ENCODE peak calls at places on chromosomes 3 and 15, in seven cellular contexts. X, B, M, L, O, K and I are unnamed samples. For H3K4me1, H3K9me3 and H3K36me3, the result is how much of the 10 kb centered on the place peaks cover.

GRCh38 chr3:96300743-96301142 is 513.7 kb upstream of the EPHA6 start:
- DNase-seq in X (no peak), B (no peak), M (no peak), L (no peak), O (no peak), K (no peak), I (no peak)

GRCh38 chr3:135759651-135760050 is 205.9 kb upstream of the PPP2R3A start:
- DNase-seq in X (no peak), B (no peak), M (no peak), L (no peak), O (no peak), K (no peak), I (no peak)

GRCh38 chr3:50256978-50257890 is 11.7 kb upstream of the SEMA3B start:
- DNase-seq in X (peak), B (peak), M (no peak), L (no peak), O (no peak), K (peak), I (peak)

GRCh38 chr15:80174017-80174746 is 21.4 kb downstream of the FAH start:
- DNase-seq in X (no peak), B (peak), M (peak), L (no peak), O (peak), K (peak), I (no peak)

GRCh38 chr3:20406621-20407020 is 220.6 kb upstream of the SGO1 start:
- DNase-seq in X (peak), B (no peak), M (no peak), L (no peak), O (no peak), K (no peak), I (no peak)

GRCh38 chr3:135084404-135084803 is 289.3 kb downstream of the EPHB1 start:
- DNase-seq in X (no peak), B (no peak), M (no peak), L (no peak), O (peak), K (peak), I (no peak)

GRCh38 chr3:195385526-195385925 is 57.3 kb downstream of the ACAP2 start:
- DNase-seq in X (peak), B (peak), M (no peak), L (no peak), O (peak), K (no peak), I (no peak)

GRCh38 chr3:113018461-113019181 is 27.8 kb downstream of the GTPBP8 start:
- DNase-seq in X (peak), B (no peak), M (no peak), L (no peak), O (peak), K (peak), I (peak)

GRCh38 chr3:54538346-54538745 is 389.5 kb downstream of the LRTM1 start:
- DNase-seq in X (peak), B (no peak), M (no peak), L (no peak), O (no peak), K (no peak), I (no peak)

DNA sequence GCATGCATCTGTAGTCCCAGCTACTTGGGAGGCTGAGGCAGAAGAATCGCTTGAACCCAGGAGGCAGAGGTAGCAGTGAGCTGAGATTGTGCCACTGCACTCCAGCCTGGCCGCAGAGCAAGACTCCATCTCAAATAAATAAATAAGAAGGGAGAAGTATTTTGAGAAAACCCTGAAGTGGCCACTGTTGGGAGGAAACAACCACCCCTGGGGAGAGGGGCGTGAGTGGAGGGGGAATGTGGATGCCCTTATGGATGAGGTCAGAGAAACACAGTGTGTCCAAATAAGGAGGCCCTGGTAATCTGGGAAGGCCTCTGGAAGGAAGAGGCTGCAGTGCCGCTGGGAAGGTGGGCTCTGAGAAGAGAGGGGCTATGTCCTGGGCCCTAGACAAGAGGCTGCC is 4.2 kb upstream of the CPLX3 start:
- DNase-seq in X (no peak), B (no peak), M (no peak), L (no peak), O (no peak), K (no peak), I (no peak)
- H3K4me1 ChIP-seq in X (under half), B (under half), M (under half), L (under half), O (under half), K (under half), I (under half)

DNA sequence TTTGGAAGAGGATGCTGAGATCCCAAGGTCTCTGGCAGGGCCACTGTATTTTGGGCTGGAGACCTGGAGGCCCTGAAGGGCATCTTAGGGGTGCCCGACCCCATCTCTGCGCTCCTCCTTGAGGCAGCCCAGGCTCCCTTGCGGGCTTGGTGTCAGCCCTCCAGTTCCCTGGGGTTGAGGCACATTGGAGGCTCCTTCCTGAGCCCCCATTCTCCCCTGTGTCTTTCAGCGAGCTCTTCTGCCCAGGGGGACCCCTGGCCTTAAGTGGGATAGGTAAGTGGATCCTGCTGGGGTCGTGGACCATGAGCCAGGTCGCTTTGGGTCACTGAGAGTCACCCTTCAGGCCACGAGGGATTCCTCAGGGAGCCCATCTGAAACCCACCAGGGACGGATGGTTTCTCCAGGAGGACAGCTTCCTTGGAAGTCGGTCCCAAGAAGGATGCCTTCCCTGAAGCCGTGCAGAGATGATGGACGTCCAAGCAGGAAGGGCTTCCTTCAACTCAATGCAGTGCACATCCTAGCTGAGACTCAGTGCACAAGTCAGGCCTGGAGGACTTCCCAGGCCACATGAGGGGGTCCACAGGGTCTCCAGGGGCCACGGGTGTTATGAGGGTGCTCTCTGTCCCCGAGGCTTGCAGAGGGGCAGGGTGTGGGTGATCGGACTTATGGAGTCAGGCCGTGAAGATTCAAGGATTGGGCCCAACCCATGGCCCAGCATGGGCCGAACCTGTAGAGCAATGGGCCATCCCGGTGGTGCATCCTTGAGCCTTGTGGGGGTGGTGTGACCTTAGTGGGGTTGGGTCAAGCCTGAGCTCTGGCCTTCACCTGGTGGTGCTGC is 224.3 kb downstream of the SNRPN start:
- DNase-seq in X (no peak), B (no peak), M (peak), L (peak), O (no peak), K (no peak), I (no peak)
- H3K9me3 ChIP-seq in X (under half), B (under half), M (under half), L (half or more), O (under half), K (under half), I (under half)

DNA sequence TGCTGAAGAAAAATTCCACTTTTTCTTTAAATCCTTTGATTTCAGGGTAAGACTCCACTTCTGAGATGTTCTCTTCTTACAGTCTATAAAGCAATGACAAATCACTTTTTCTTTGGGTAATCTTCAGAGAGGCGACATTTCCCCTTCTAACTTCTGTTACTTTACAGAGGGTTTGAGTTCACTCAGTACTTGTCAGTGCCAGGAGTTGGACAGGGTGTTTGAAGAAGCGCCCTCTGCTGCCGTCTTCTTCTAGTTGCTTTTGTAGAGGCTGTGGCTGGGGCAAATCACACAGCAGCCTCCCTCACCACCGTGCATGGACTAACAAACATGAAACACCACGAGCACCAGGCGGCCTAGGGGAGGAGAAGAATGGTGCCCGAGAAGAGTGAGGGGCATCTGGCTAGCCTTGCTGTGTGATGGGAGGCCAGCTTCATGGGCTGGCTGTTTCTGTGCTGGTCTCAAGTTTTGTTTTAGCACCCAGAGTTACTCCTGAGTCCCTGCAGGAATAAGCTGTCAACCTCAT is at the start of gene CD80:
- DNase-seq in X (peak), B (peak), M (peak), L (peak), O (peak), K (peak), I (peak)
- H3K36me3 ChIP-seq in X (under half), B (under half), M (under half), L (under half), O (under half), K (under half), I (under half)

GRCh38 chr15:83346342-83346741 is 61.9 kb upstream of the BNC1 start:
- DNase-seq in X (no peak), B (no peak), M (no peak), L (no peak), O (no peak), K (no peak), I (no peak)
- H3K4me1 ChIP-seq in X (under half), B (under half), M (under half), L (under half), O (under half), K (under half), I (under half)

GRCh38 chr15:27429577-27429976 is 458.6 kb downstream of the GABRG3 start:
- DNase-seq in X (no peak), B (no peak), M (no peak), L (no peak), O (no peak), K (no peak), I (no peak)
- H3K9me3 ChIP-seq in X (under half), B (under half), M (under half), L (under half), O (under half), K (under half), I (under half)